ENCODE peak calls at places on chromosomes 2 and 18, in seven cellular contexts. Q is stomach; W is naive thymus-derived CD4-positive, alpha-beta T cell; A is gastrocnemius medialis; N is IMR-90; P is endodermal cell; I is breast epithelium. T is an unnamed sample.

GRCh38 chr2:205892141-205893064 is 193.6 kb downstream of the INO80D start:
- DNase-seq in Q (peak), W (no peak), A (no peak), N (peak), P (no peak), I (peak), T (no peak)

GRCh38 chr2:19651466-19651865 is 250.3 kb downstream of the TTC32 start:
- DNase-seq in Q (no peak), W (no peak), A (no peak), N (no peak), P (no peak), I (no peak), T (no peak)

GRCh38 chr2:68975844-68976243 is 1.4 kb downstream of the GKN1 start:
- DNase-seq in Q (no peak), W (no peak), A (no peak), N (no peak), P (no peak), I (no peak), T (no peak)

GRCh38 chr2:85071096-85071495 is 62.1 kb upstream of the TCF7L1 start:
- DNase-seq in Q (no peak), W (no peak), A (no peak), N (peak), P (no peak), I (no peak), T (no peak)

GRCh38 chr2:177056540-177056939 is 156.1 kb upstream of the HNRNPA3 start:
- DNase-seq in Q (no peak), W (no peak), A (no peak), N (no peak), P (peak), I (no peak), T (peak)

GRCh38 chr18:54148151-54148550 is 76.3 kb downstream of the MBD2 start:
- DNase-seq in Q (no peak), W (no peak), A (no peak), N (no peak), P (no peak), I (no peak), T (peak)

GRCh38 chr2:4381773-4382172 is 678.4 kb downstream of the DCDC2C start:
- DNase-seq in Q (no peak), W (no peak), A (no peak), N (no peak), P (no peak), I (no peak), T (no peak)

GRCh38 chr2:128474962-128475361 is 156.3 kb upstream of the HS6ST1 start:
- DNase-seq in Q (no peak), W (no peak), A (no peak), N (no peak), P (peak), I (no peak), T (no peak)

GRCh38 chr2:224910535-224910934 is 131.7 kb downstream of the DOCK10 start:
- DNase-seq in Q (no peak), W (no peak), A (no peak), N (peak), P (no peak), I (no peak), T (no peak)

GRCh38 chr2:224918626-224919471 is 123.4 kb downstream of the DOCK10 start:
- DNase-seq in Q (no peak), W (no peak), A (no peak), N (no peak), P (no peak), I (no peak), T (no peak)

GRCh38 chr2:224909885-224910517 is 132.3 kb downstream of the DOCK10 start:
- DNase-seq in Q (peak), W (peak), A (peak), N (peak), P (no peak), I (peak), T (no peak)

GRCh38 chr2:224919472-224920110 is 122.7 kb downstream of the DOCK10 start:
- DNase-seq in Q (no peak), W (no peak), A (no peak), N (no peak), P (no peak), I (no peak), T (no peak)

DNA sequence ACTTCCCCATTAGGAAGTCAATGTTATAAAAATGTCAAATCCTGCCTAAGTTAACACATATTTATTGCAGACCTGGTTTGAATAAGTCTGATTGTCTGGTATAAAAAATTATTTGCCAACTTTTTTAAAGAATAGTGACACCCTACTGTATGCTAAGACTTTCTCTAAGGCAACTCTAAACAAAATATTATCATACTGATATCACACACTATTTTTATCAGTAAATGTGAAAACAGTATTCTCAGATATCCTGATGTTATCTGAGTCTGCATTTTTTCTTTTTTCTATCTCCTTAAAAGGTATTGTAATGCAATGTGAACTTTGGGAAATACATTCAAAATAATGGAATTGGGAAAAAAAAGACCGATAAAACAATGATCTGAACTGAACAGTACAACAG is 127.1 kb downstream of the DOCK10 start:
- DNase-seq in Q (no peak), W (no peak), A (no peak), N (peak), P (no peak), I (no peak), T (no peak)
- H3K27ac ChIP-seq in Q (no peak), W (no peak), A (no peak), N (no peak), P (no peak), I (no peak), T (no peak)

DNA sequence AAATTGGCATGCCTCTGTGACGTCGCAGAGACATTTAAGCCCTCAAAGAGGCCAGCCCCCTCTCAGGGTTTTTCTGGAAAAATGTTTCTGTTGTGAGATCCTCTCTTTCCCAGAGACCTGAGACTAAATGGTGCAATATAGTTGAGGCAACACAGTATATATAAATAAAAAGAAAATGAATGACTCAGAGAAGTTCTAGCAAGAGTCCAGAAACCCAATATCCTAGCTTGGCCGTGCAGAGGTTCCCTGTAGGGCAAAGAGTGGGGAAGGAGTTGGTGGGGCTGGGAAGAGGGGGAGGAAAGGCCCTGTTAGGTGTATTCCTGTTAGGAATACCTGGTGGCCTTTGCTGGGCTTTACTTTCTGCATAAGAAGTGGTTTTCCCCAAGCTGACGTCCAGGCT is 121.7 kb upstream of the LGALSL start:
- DNase-seq in Q (no peak), W (no peak), A (no peak), N (peak), P (no peak), I (no peak), T (no peak)
- H3K27ac ChIP-seq in Q (no peak), W (no peak), A (no peak), N (no peak), P (no peak), I (peak), T (no peak)

GRCh38 chr18:70373062-70373519 is 84.2 kb downstream of the SOCS6 start:
- DNase-seq in Q (no peak), W (no peak), A (no peak), N (peak), P (no peak), I (peak), T (peak)

GRCh38 chr18:70372450-70373061 is 83.7 kb downstream of the SOCS6 start:
- DNase-seq in Q (no peak), W (no peak), A (no peak), N (no peak), P (no peak), I (no peak), T (no peak)

GRCh38 chr18:70368903-70369302 is 80.1 kb downstream of the SOCS6 start:
- DNase-seq in Q (no peak), W (no peak), A (no peak), N (no peak), P (no peak), I (no peak), T (no peak)

GRCh38 chr18:70371908-70372307 is 83.1 kb downstream of the SOCS6 start:
- DNase-seq in Q (no peak), W (no peak), A (no peak), N (no peak), P (no peak), I (no peak), T (no peak)

GRCh38 chr18:70371085-70371735 is 82.4 kb downstream of the SOCS6 start:
- DNase-seq in Q (no peak), W (no peak), A (no peak), N (no peak), P (no peak), I (no peak), T (no peak)
- H3K27ac ChIP-seq in Q (no peak), W (no peak), A (no peak), N (no peak), P (no peak), I (no peak), T (no peak)

GRCh38 chr2:112960230-112960825 is 17.5 kb upstream of the IL36G start:
- DNase-seq in Q (no peak), W (no peak), A (no peak), N (no peak), P (no peak), I (no peak), T (no peak)

GRCh38 chr2:112967023-112967422 is 10.8 kb upstream of the IL36G start:
- DNase-seq in Q (no peak), W (no peak), A (no peak), N (no peak), P (no peak), I (no peak), T (no peak)

GRCh38 chr2:112959109-112959591 is 18.7 kb upstream of the IL36G start:
- DNase-seq in Q (no peak), W (no peak), A (no peak), N (no peak), P (peak), I (no peak), T (peak)

GRCh38 chr2:112958428-112959108 is 19.2 kb upstream of the IL36G start:
- DNase-seq in Q (no peak), W (peak), A (no peak), N (peak), P (peak), I (no peak), T (peak)

GRCh38 chr2:112962308-112963175 is 15.3 kb upstream of the IL36G start:
- DNase-seq in Q (no peak), W (no peak), A (no peak), N (no peak), P (no peak), I (no peak), T (no peak)
- H3K27ac ChIP-seq in Q (no peak), W (no peak), A (no peak), N (no peak), P (no peak), I (no peak), T (no peak)

GRCh38 chr2:231190531-231191197 is 7.8 kb upstream of the ARMC9 start:
- DNase-seq in Q (peak), W (no peak), A (peak), N (no peak), P (peak), I (peak), T (no peak)
- H3K27ac ChIP-seq in Q (peak), W (no peak), A (peak), N (no peak), P (peak), I (peak), T (no peak)

GRCh38 chr2:200616656-200617055 is 30.8 kb downstream of the AOX1 start:
- DNase-seq in Q (no peak), W (no peak), A (no peak), N (peak), P (no peak), I (no peak), T (no peak)
- H3K27ac ChIP-seq in Q (no peak), W (no peak), A (no peak), N (no peak), P (no peak), I (no peak), T (no peak)

T was measured in WERI-Rb-1.